ENCODE peak calls at places on chromosomes 6 and 20, in four cellular contexts. Q, V, A and N are unnamed samples.

GRCh38 chr6:35152067-35152707 is 11.0 kb upstream of the TCP11 start:
- DNase-seq in Q (no peak), V (no peak), A (no peak), N (peak)

GRCh38 chr6:41939848-41940758 is 1.5 kb downstream of the CCND3 start:
- DNase-seq in Q (no peak), V (no peak), A (no peak), N (no peak)

GRCh38 chr6:163414367-163415175 is at the start of gene QKI:
- DNase-seq in Q (peak), V (peak), A (peak), N (peak)

GRCh38 chr6:12163149-12163548 is 127.0 kb upstream of the EDN1 start:
- DNase-seq in Q (no peak), V (no peak), A (no peak), N (no peak)

GRCh38 chr20:7859371-7859802 is 80.9 kb downstream of the HAO1 start:
- DNase-seq in Q (peak), V (peak), A (peak), N (peak)

GRCh38 chr20:34709836-34710567 is 5.9 kb downstream of the TP53INP2 start:
- DNase-seq in Q (peak), V (peak), A (peak), N (peak)

GRCh38 chr6:99434702-99435530 is 9.8 kb upstream of the PNISR start:
- DNase-seq in Q (no peak), V (peak), A (no peak), N (peak)

GRCh38 chr6:120899932-120900331 is 434.3 kb downstream of the TBC1D32 start:
- DNase-seq in Q (no peak), V (no peak), A (no peak), N (no peak)

GRCh38 chr6:105851181-105851580 is 235.0 kb upstream of the PRDM1 start:
- DNase-seq in Q (no peak), V (peak), A (no peak), N (no peak)

GRCh38 chr6:144873653-144874378 is 588.7 kb downstream of the UTRN start:
- DNase-seq in Q (no peak), V (no peak), A (no peak), N (no peak)

GRCh38 chr20:24608926-24609667 is 139.7 kb downstream of the SYNDIG1 start:
- DNase-seq in Q (no peak), V (no peak), A (no peak), N (no peak)

GRCh38 chr20:61682114-61682997 is 383.3 kb downstream of the TAF4 start:
- DNase-seq in Q (no peak), V (no peak), A (no peak), N (no peak)

GRCh38 chr6:116111552-116112528 is 11.2 kb downstream of the NT5DC1 start:
- DNase-seq in Q (peak), V (peak), A (peak), N (peak)

GRCh38 chr6:40399888-40400468 is 187.2 kb downstream of the LRFN2 start:
- DNase-seq in Q (peak), V (no peak), A (peak), N (no peak)

GRCh38 chr6:149859368-149859767 is 4.8 kb downstream of the LRP11 start:
- DNase-seq in Q (peak), V (no peak), A (peak), N (no peak)